ENCODE peak calls at places on chromosomes 13 and 19, in eight cellular contexts. D is NCI-H1436; S is activated CD8-positive, alpha-beta memory T cell treated with anti-CD3 and anti-CD28 coated beads for 1 hour; G is activated CD4-positive, alpha-beta T cell treated with anti-CD3 and anti-CD28 coated beads for 24 hours; X is nucleus accumbens; N is CD8-positive, alpha-beta memory T cell; R is hippocampal formation; Y is Kasumi-1. Z is an unnamed sample.
A peak's percentile ranks its signal among the peaks of the same experiment; 100 is the strongest.

GRCh38 chr19:5392476-5392875 is 51.9 kb upstream of the PTPRS start:
- DNase-seq in D (no peak), S (no peak), G (no peak), X (no peak), N (no peak), R (no peak), Y (no peak), Z (no peak)

GRCh38 chr19:51808333-51808986 is 13.5 kb downstream of the FPR3 start:
- DNase-seq in D (no peak), S (no peak), G (no peak), X (no peak), N (no peak), R (no peak), Y (no peak), Z (no peak)

GRCh38 chr13:43309301-43309700 is 285.9 kb downstream of the DNAJC15 start:
- DNase-seq in D (no peak), S (no peak), G (no peak), X (no peak), N (no peak), R (no peak), Y (no peak), Z (no peak)

GRCh38 chr13:113209880-113210421 is 538 bp downstream of the CUL4A start:
- DNase-seq in D (no peak), S (peak; percentile 36), G (peak; percentile 27), X (no peak), N (peak; percentile 72), R (no peak), Y (peak; percentile 59), Z (no peak)

GRCh38 chr13:57137631-57138030 is 3.1 kb upstream of the PRR20A start:
- DNase-seq in D (no peak), S (no peak), G (no peak), X (no peak), N (no peak), R (no peak), Y (no peak), Z (no peak)

GRCh38 chr19:15378529-15379082 is 981 bp downstream of the AKAP8 start:
- DNase-seq in D (no peak), S (no peak), G (peak; percentile 20), X (no peak), N (peak; percentile 23), R (peak; percentile 20), Y (peak; percentile 52), Z (no peak)

GRCh38 chr13:113273856-113274590 is 23.0 kb upstream of the LAMP1 start:
- DNase-seq in D (no peak), S (no peak), G (no peak), X (no peak), N (no peak), R (no peak), Y (peak; percentile 63), Z (peak; percentile 91)

GRCh38 chr13:64234255-64234654 is 2818.6 kb upstream of the PCDH20 start:
- DNase-seq in D (no peak), S (no peak), G (no peak), X (no peak), N (no peak), R (no peak), Y (no peak), Z (no peak)

GRCh38 chr19:32924200-32924599 is 47.6 kb downstream of the CEP89 start:
- DNase-seq in D (no peak), S (no peak), G (no peak), X (no peak), N (no peak), R (no peak), Y (no peak), Z (no peak)

GRCh38 chr13:32428581-32429072 is 697 bp upstream of the N4BP2L1 start:
- DNase-seq in D (no peak), S (no peak), G (no peak), X (no peak), N (no peak), R (no peak), Y (no peak), Z (no peak)

GRCh38 chr19:54462713-54463530 is 656 bp downstream of the LENG9 start:
- DNase-seq in D (no peak), S (no peak), G (peak; percentile 38), X (peak; percentile 39), N (peak; percentile 57), R (no peak), Y (peak; percentile 63), Z (no peak)

GRCh38 chr19:7965921-7966665 is 22.6 kb upstream of the TIMM44 start:
- DNase-seq in D (no peak), S (no peak), G (no peak), X (no peak), N (no peak), R (no peak), Y (no peak), Z (no peak)

GRCh38 chr13:27065582-27065981 is 106.0 kb downstream of the USP12 start:
- DNase-seq in D (no peak), S (no peak), G (no peak), X (no peak), N (no peak), R (no peak), Y (no peak), Z (no peak)

GRCh38 chr19:56271096-56271495 is 1.5 kb upstream of the EDDM13 start:
- DNase-seq in D (no peak), S (no peak), G (no peak), X (no peak), N (no peak), R (no peak), Y (no peak), Z (no peak)

GRCh38 chr13:102651392-102651791 is 43.5 kb downstream of the METTL21C start:
- DNase-seq in D (no peak), S (no peak), G (no peak), X (no peak), N (no peak), R (no peak), Y (no peak), Z (no peak)

GRCh38 chr13:91312324-91312723 is 35.2 kb upstream of the MIR17HG start:
- DNase-seq in D (no peak), S (no peak), G (no peak), X (no peak), N (no peak), R (no peak), Y (peak; percentile 28), Z (no peak)

GRCh38 chr13:31069808-31070544 is 91.7 kb downstream of the HSPH1 start:
- DNase-seq in D (no peak), S (no peak), G (no peak), X (no peak), N (no peak), R (no peak), Y (no peak), Z (no peak)

GRCh38 chr19:54100560-54100959 is at the start of gene OSCAR:
- DNase-seq in D (no peak), S (no peak), G (no peak), X (no peak), N (no peak), R (no peak), Y (peak; percentile 84), Z (no peak)

GRCh38 chr19:15417699-15418098 is 1.1 kb downstream of the AKAP8L start:
- DNase-seq in D (no peak), S (no peak), G (no peak), X (no peak), N (no peak), R (no peak), Y (no peak), Z (no peak)

GRCh38 chr19:55376381-55376933 is at the start of gene TMEM190:
- DNase-seq in D (no peak), S (no peak), G (no peak), X (no peak), N (no peak), R (no peak), Y (no peak), Z (no peak)

GRCh38 chr13:39374741-39375189 is 228.2 kb downstream of the LHFPL6 start:
- DNase-seq in D (no peak), S (no peak), G (no peak), X (no peak), N (no peak), R (no peak), Y (no peak), Z (no peak)

GRCh38 chr13:97388385-97388784 is 45.6 kb upstream of the RAP2A start:
- DNase-seq in D (no peak), S (no peak), G (no peak), X (no peak), N (no peak), R (no peak), Y (peak; percentile 76), Z (no peak)

GRCh38 chr13:75621147-75621546 is 15.0 kb upstream of the LMO7 start:
- DNase-seq in D (no peak), S (no peak), G (no peak), X (no peak), N (no peak), R (no peak), Y (no peak), Z (no peak)

GRCh38 chr13:110944121-110944967 is 29.5 kb upstream of the ANKRD10 start:
- DNase-seq in D (no peak), S (no peak), G (no peak), X (no peak), N (no peak), R (no peak), Y (peak; percentile 24), Z (peak; percentile 26)

GRCh38 chr13:25902946-25903345 is 148.9 kb downstream of the SHISA2 start:
- DNase-seq in D (no peak), S (no peak), G (no peak), X (no peak), N (no peak), R (no peak), Y (no peak), Z (no peak)

Z was measured in kidney epithelial cell.